ENCODE peak calls at places on chromosomes 3 and 15, in six cellular contexts. U is IMR-90, D is H9, B is mesendoderm, Z is neuronal stem cell, L is mesenchymal stem cell. Q is an unnamed sample.

GRCh38 chr15:80645494-80646065 is 49.5 kb upstream of the ABHD17C start:
- DNase-seq in L (peak), B (no peak), Z (no peak), U (peak), D (no peak), Q (no peak)

GRCh38 chr3:24573576-24573975 is 78.9 kb upstream of the THRB start:
- DNase-seq in Z (no peak), L (no peak), D (no peak), U (no peak), B (no peak), Q (no peak)

GRCh38 chr15:86403914-86404583 is 324.4 kb downstream of the AGBL1 start:
- DNase-seq in D (no peak), B (no peak), L (no peak), Z (no peak), U (no peak), Q (no peak)

GRCh38 chr3:123333401-123333800 is 115.5 kb downstream of the ADCY5 start:
- DNase-seq in L (no peak), Z (no peak), B (no peak), U (no peak), D (no peak), Q (no peak)

GRCh38 chr3:15280853-15281532 is 51.4 kb downstream of the SH3BP5 start:
- DNase-seq in L (no peak), D (no peak), Z (no peak), U (no peak), B (no peak), Q (no peak)

GRCh38 chr3:46935168-46935858 is 41.2 kb downstream of the CCDC12 start:
- DNase-seq in D (peak), L (peak), U (peak), Z (peak), B (peak), Q (peak)

GRCh38 chr3:118809696-118810498 is 224.7 kb downstream of the IGSF11 start:
- DNase-seq in Z (no peak), D (no peak), B (no peak), U (no peak), L (no peak), Q (no peak)

GRCh38 chr3:70873686-70874085 is 561.2 kb upstream of the MDFIC2 start:
- DNase-seq in D (no peak), Z (no peak), B (no peak), L (no peak), U (no peak), Q (no peak)

GRCh38 chr15:77027697-77028450 is 32.9 kb downstream of the PSTPIP1 start:
- DNase-seq in U (no peak), L (no peak), Z (peak), D (peak), B (peak), Q (no peak)

GRCh38 chr3:100400424-100400781 is 486 bp downstream of the TOMM70 start:
- DNase-seq in Z (peak), D (no peak), L (peak), B (peak), U (peak), Q (peak)

GRCh38 chr3:18446067-18446793 is 21.1 kb upstream of the SATB1 start:
- DNase-seq in B (peak), D (no peak), L (no peak), Z (no peak), U (no peak), Q (no peak)

GRCh38 chr3:5260992-5261501 is 73.5 kb downstream of the EDEM1 start:
- DNase-seq in U (no peak), Z (peak), B (no peak), L (no peak), D (no peak), Q (no peak)

GRCh38 chr15:101167366-101167790 is 84.5 kb downstream of the CHSY1 start:
- DNase-seq in L (no peak), Z (no peak), U (peak), D (no peak), B (no peak), Q (no peak)

GRCh38 chr15:95169701-95170459 is 938.5 kb downstream of the MCTP2 start:
- DNase-seq in B (no peak), Z (no peak), U (peak), D (no peak), L (no peak), Q (no peak)

GRCh38 chr3:194084284-194084683 is 51.7 kb upstream of the HES1 start:
- DNase-seq in U (no peak), L (no peak), Z (no peak), B (no peak), D (no peak), Q (no peak)

GRCh38 chr15:34366271-34367043 is 539 bp downstream of the LPCAT4 start:
- DNase-seq in L (peak), Z (peak), D (peak), U (peak), B (peak), Q (peak)

GRCh38 chr3:85670626-85671025 is 711.8 kb downstream of the CADM2 start:
- DNase-seq in L (no peak), B (peak), U (no peak), D (no peak), Z (no peak), Q (no peak)

GRCh38 chr15:62135532-62136134 is 29.5 kb downstream of the C2CD4B start:
- DNase-seq in D (no peak), U (peak), B (no peak), Z (no peak), L (no peak), Q (no peak)

GRCh38 chr3:13353936-13354542 is 66.1 kb downstream of the NUP210 start:
- DNase-seq in Z (no peak), B (peak), D (no peak), L (peak), U (peak), Q (no peak)

GRCh38 chr3:52845691-52846426 is 11.0 kb upstream of the MUSTN1 start:
- DNase-seq in B (no peak), U (no peak), D (no peak), Z (no peak), L (no peak), Q (peak)
- H2BK15ac ChIP-seq in B (no peak), U (no peak), D (no peak), Z (no peak), L (no peak), Q (no peak)

GRCh38 chr15:68149059-68149458 is 56.1 kb downstream of the CALML4 start:
- DNase-seq in U (peak), D (no peak), Z (no peak), B (peak), L (peak), Q (no peak)
- H2BK15ac ChIP-seq in U (no peak), D (no peak), Z (no peak), B (no peak), L (no peak), Q (no peak)

GRCh38 chr3:167198949-167199348 is 181.1 kb downstream of the ZBBX start:
- DNase-seq in L (peak), U (no peak), Z (no peak), D (no peak), B (no peak), Q (no peak)
- H2BK15ac ChIP-seq in L (no peak), U (no peak), Z (no peak), D (no peak), B (no peak), Q (no peak)

DNA sequence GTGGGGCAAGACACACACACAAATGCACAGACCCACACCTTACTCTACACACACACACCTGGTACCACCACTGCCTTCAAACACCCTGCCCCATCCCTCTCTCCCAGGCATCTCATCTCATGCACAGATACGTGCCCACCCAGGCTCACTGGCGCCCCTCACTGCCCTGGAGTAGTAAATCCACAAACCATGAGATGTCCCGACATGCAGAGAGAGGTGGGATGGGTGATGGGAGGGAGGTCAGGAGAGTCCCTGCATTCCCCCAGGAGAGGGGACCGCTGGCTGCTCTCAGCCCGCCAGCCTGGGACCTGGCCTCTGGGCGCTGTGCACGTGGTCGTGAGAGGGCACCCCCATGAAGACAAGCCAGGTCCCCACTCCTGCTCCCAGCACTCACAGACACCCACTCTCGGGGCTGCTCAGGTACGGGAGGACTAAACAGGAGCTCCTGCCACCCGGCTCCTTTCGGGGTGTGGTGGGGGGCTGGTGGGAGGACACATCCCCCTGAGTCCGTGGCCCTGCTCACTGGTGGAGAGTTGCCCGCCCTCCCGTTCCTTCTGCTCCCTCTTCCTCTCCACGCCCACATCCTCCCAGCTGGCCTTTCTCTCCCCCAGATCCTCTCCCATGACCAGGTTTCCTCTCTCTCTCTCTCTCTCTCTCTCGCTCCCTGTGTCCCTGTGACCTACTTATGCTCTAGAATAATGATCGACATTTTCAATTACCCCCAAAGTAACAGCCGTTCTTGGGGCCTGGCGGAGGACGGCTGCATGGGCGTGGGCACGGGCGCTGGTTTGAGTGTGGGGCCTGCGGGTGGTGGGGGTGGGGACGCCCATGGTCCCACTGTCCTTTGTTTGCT is 18.8 kb upstream of the CSPG4 start:
- DNase-seq in L (peak), U (peak), D (no peak), B (peak), Z (no peak), Q (peak)
- H2BK15ac ChIP-seq in L (no peak), U (peak), D (no peak), B (no peak), Z (peak), Q (no peak)

DNA sequence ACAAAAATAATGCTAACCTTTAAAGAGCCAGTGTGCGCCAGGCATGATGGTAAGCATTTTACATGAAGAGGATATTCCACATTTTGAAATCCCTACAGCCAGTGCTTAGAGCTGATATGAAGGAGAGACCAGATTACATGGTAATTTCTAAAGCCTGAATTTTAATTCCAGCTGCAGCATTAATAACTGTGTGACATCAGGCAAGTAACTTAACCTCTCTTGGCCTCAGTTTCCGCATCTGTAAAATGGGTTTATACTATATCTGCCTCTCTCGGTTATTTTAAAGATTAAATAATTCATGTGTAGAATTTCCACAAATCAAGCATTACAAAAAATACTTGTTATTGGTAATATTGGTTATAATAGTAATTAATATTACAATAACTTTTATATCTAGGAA is 165.4 kb downstream of the UACA start:
- DNase-seq in U (no peak), B (no peak), Z (no peak), D (no peak), L (no peak), Q (no peak)
- H2BK15ac ChIP-seq in U (no peak), B (no peak), Z (no peak), D (no peak), L (no peak), Q (no peak)